ENCODE peak calls at places on chromosomes 11 and 22, in five cellular contexts. One of them, this sample, is unnamed.

GRCh38 chr11:82750643-82751139 is 17.0 kb upstream of the FAM181B start:
- DNase-seq in cardiac septum: no peak
- DNase-seq in dermis blood vessel endothelial cell: peak
- DNase-seq in germinal center: no peak
- DNase-seq in iris pigment epithelial cell: peak
- DNase-seq in this sample: peak

GRCh38 chr22:35785181-35785923 is 67.7 kb downstream of the APOL5 start:
- DNase-seq in cardiac septum: no peak
- DNase-seq in iris pigment epithelial cell: peak
- DNase-seq in dermis blood vessel endothelial cell: peak
- DNase-seq in germinal center: no peak
- DNase-seq in this sample: no peak

GRCh38 chr11:75946531-75947530 is 131.8 kb downstream of the UVRAG start:
- DNase-seq in germinal center: no peak
- DNase-seq in iris pigment epithelial cell: peak
- DNase-seq in dermis blood vessel endothelial cell: peak
- DNase-seq in cardiac septum: no peak
- DNase-seq in this sample: peak

GRCh38 chr11:72784662-72785061 is 9.2 kb downstream of the STARD10 start:
- DNase-seq in germinal center: no peak
- DNase-seq in dermis blood vessel endothelial cell: no peak
- DNase-seq in cardiac septum: no peak
- DNase-seq in iris pigment epithelial cell: no peak
- DNase-seq in this sample: no peak

GRCh38 chr11:84345027-84345426 is 1058.9 kb upstream of the CCDC90B start:
- DNase-seq in iris pigment epithelial cell: no peak
- DNase-seq in dermis blood vessel endothelial cell: no peak
- DNase-seq in germinal center: no peak
- DNase-seq in cardiac septum: no peak
- DNase-seq in this sample: no peak

GRCh38 chr11:61065955-61066638 is 36.2 kb upstream of the CD5 start:
- DNase-seq in cardiac septum: no peak
- DNase-seq in germinal center: no peak
- DNase-seq in iris pigment epithelial cell: no peak
- DNase-seq in dermis blood vessel endothelial cell: no peak
- DNase-seq in this sample: no peak

GRCh38 chr22:41780714-41781507 is 19.6 kb upstream of the CCDC134 start:
- DNase-seq in iris pigment epithelial cell: peak
- DNase-seq in cardiac septum: peak
- DNase-seq in germinal center: peak
- DNase-seq in dermis blood vessel endothelial cell: peak
- DNase-seq in this sample: peak

GRCh38 chr11:117654856-117655255 is 142.2 kb downstream of the DSCAML1 start:
- DNase-seq in germinal center: no peak
- DNase-seq in iris pigment epithelial cell: no peak
- DNase-seq in cardiac septum: no peak
- DNase-seq in dermis blood vessel endothelial cell: no peak
- DNase-seq in this sample: no peak

GRCh38 chr11:33257160-33257896 is at the start of gene HIPK3:
- DNase-seq in dermis blood vessel endothelial cell: peak
- DNase-seq in germinal center: peak
- DNase-seq in iris pigment epithelial cell: peak
- DNase-seq in cardiac septum: peak
- DNase-seq in this sample: no peak

GRCh38 chr11:794766-795637 is 3.1 kb downstream of the SLC25A22 start:
- DNase-seq in dermis blood vessel endothelial cell: no peak
- DNase-seq in cardiac septum: no peak
- DNase-seq in iris pigment epithelial cell: no peak
- DNase-seq in germinal center: no peak
- DNase-seq in this sample: no peak

GRCh38 chr22:19723990-19724827 is 870 bp downstream of the GP1BB start:
- DNase-seq in dermis blood vessel endothelial cell: peak
- DNase-seq in germinal center: no peak
- DNase-seq in iris pigment epithelial cell: no peak
- DNase-seq in cardiac septum: no peak
- DNase-seq in this sample: peak

GRCh38 chr11:115869780-115870431 is 365.7 kb upstream of the CADM1 start:
- DNase-seq in dermis blood vessel endothelial cell: no peak
- DNase-seq in iris pigment epithelial cell: peak
- DNase-seq in cardiac septum: no peak
- DNase-seq in germinal center: peak
- DNase-seq in this sample: no peak

This sample was measured in dermis microvascular lymphatic vessel endothelial cell.